ENCODE peak calls at places on chromosomes 3 and 15, in six cellular contexts. L is astrocyte, G is neuronal stem cell, V is esophagus squamous epithelium, H is transverse colon, X is A549. D is an unnamed sample.

GRCh38 chr15:91912336-91912735 is 58.8 kb downstream of the SLCO3A1 start:
- DNase-seq in L (no peak), G (no peak), V (no peak), H (no peak), X (no peak), D (no peak)

GRCh38 chr3:58994746-58995330 is 55.0 kb downstream of the CFAP20DC start:
- DNase-seq in L (peak; percentile 52), G (peak; percentile 56), V (no peak), H (peak; percentile 18), X (peak; percentile 67), D (peak; percentile 63)

GRCh38 chr3:101379695-101380376 is 59.5 kb upstream of the IMPG2 start:
- DNase-seq in L (no peak), G (no peak), V (no peak), H (no peak), X (no peak), D (no peak)

GRCh38 chr3:194395767-194396527 is 3.1 kb downstream of the GP5 start:
- DNase-seq in L (peak; percentile 10), G (no peak), V (no peak), H (peak; percentile 41), X (no peak), D (no peak)

GRCh38 chr3:122705379-122705778 is 24.7 kb downstream of the PARP14 start:
- DNase-seq in L (no peak), G (no peak), V (no peak), H (no peak), X (no peak), D (no peak)

GRCh38 chr3:102741105-102741504 is 306.3 kb downstream of the ZPLD1 start:
- DNase-seq in L (no peak), G (no peak), V (no peak), H (no peak), X (no peak), D (no peak)

GRCh38 chr3:47370887-47371697 is 9.7 kb upstream of the PTPN23 start:
- DNase-seq in L (no peak), G (no peak), V (no peak), H (peak; percentile 23), X (no peak), D (no peak)

GRCh38 chr3:38722760-38723568 is 73.5 kb upstream of the SCN5A start:
- DNase-seq in L (peak; percentile 36), G (no peak), V (no peak), H (no peak), X (no peak), D (no peak)

DNA sequence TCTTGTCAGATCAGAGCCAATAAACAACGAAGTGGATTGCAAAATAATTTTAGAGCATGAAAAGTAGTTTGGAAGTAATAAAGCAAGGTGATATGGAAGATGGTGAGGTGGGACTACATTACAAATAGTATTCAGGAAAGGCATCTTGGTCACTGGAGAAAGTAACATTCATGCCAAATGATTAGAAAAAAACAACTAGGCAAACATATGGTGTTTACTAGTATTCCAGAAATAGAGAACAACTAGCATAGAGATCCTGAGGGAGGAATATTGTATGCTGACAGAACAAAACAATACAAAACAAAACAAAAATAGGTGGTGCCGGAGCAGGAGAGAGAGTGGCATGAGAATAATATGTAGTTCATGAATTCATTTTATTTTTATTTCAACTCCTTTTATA is 11.8 kb upstream of the PLSCR4 start:
- DNase-seq in L (no peak), G (no peak), V (no peak), H (no peak), X (no peak), D (no peak)
- H3K4me1 ChIP-seq in L (no peaks in the 10 kb centered on the region), G (no peaks in the 10 kb centered on the region), V (no peaks in the 10 kb centered on the region), H (no peaks in the 10 kb centered on the region), X (no peaks in the 10 kb centered on the region), D (peaks cover 5% of the 10 kb centered on the region)

DNA sequence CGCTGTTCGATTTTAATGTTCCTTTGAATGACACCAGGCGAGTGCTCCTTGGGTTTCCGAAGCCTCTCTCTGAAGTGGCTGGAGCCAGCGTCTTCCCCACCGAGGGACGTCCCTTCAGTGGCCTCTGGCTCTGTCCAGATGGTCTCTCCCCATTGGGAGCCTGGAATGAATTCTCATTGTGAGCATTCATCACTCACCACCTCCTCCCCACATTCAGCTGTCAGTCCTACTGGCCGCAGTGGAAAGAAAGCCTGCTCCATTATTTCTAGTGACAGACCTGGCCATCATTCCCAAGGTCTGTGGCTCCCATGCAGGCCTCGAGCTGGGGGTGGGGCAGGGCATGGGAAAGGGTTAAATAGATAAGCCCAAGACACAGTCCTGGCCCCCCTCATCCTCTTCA is 35.2 kb downstream of the ZNF710 start:
- DNase-seq in L (no peak), G (peak; percentile 56), V (no peak), H (peak; percentile 9), X (no peak), D (no peak)
- H3K4me1 ChIP-seq in L (peaks cover 40% of the 10 kb centered on the region), G (peaks cover 44% of the 10 kb centered on the region), V (peaks cover 32% of the 10 kb centered on the region), H (peaks cover 63% of the 10 kb centered on the region), X (peaks cover 33% of the 10 kb centered on the region), D (peaks cover 24% of the 10 kb centered on the region)

DNA sequence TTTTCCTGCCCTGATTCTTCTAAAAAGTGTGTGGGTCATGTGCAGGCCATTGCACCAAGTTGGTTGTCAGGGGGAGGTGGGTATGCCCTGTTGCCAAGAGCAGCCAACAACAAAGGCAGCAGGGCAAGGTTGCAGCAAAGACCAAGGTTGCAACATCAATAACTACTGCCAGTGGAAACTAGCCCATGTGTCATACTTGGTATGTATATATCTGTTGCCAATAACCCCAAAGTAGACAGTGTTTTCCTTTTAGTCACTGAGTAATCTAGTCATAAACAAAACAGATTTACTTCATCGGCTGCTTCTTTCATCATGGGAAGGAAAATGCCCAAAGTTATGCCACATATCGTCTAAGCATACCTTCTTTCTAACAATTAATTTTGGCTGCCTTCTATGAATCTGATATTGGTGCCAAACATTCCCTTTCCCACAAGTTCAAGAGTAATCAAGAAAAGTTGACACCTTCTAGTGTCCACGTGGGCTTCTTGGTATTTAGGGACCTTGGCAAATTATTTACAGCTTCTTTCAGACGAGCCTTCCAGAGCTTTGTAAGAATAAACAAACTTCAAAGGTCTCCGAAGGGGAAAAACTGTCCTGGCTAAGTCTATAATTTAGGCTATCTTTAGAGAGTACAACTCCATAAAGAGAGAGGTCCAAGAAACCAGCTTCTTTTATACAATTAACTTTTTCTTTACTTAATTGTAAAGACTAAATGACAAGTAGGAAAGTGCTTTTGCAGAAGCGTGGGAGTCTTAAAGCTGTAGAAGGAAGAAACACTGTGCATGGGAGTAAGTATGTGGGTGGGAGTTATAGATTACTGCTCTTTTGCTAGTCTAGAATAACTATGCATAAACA is 10.1 kb upstream of the MBNL1 start:
- DNase-seq in L (peak; percentile 98), G (no peak), V (no peak), H (peak; percentile 49), X (peak; percentile 93), D (peak; percentile 46)
- H3K4me1 ChIP-seq in L (peaks cover 29% of the 10 kb centered on the region), G (peaks cover 13% of the 10 kb centered on the region), V (peaks cover 23% of the 10 kb centered on the region), H (peaks cover 20% of the 10 kb centered on the region), X (peaks cover 29% of the 10 kb centered on the region), D (peaks cover 24% of the 10 kb centered on the region)

DNA sequence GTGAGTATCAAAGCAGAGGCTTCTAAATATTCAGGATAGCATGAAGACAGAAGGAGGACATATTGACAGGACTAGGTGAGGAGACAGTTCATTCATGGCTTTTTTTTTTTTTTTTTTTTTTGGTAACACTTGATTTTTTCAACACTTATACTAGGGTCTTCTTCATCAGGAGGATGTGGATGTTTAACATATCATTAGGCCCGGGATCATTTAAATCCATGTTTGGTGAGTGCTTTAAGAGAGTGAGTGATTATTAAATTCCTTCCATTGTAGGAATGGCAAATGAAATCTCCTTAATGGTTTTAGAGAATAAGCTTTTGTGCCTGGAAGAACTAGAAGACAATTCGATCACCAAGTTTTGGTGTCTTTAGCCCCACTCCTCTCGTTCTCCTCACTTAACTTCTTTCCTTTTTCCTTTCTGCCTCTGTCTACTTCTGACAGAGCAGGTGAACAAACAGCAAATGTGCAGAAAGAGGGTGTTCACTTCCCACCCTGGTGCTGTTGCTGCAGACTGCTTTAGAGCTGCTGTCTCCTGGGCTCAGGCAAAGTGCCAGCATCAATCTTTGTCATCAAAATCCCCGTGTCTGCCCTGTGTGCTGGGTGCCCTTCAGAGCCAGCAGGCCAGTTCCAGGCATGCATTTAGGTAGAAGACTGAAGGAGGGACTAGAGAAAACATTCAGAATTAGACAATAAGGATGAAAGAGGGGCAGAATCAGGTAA is 35.6 kb upstream of the RAB11A start:
- DNase-seq in L (no peak), G (no peak), V (no peak), H (peak; percentile 28), X (no peak), D (no peak)
- H3K4me1 ChIP-seq in L (peaks cover 17% of the 10 kb centered on the region), G (peaks cover 6% of the 10 kb centered on the region), V (peaks cover 11% of the 10 kb centered on the region), H (peaks cover 38% of the 10 kb centered on the region), X (peaks cover 50% of the 10 kb centered on the region), D (peaks cover 33% of the 10 kb centered on the region)

GRCh38 chr15:69085325-69086081 is 71.0 kb downstream of the NOX5 start:
- DNase-seq in L (no peak), G (no peak), V (no peak), H (no peak), X (no peak), D (no peak)

GRCh38 chr15:69086427-69087205 is 72.1 kb downstream of the NOX5 start:
- DNase-seq in L (no peak), G (no peak), V (no peak), H (no peak), X (no peak), D (no peak)

GRCh38 chr15:69082556-69082955 is 68.1 kb downstream of the NOX5 start:
- DNase-seq in L (peak; percentile 8), G (no peak), V (no peak), H (no peak), X (no peak), D (no peak)

GRCh38 chr15:69082041-69082502 is 67.6 kb downstream of the NOX5 start:
- DNase-seq in L (peak; percentile 81), G (no peak), V (no peak), H (no peak), X (no peak), D (no peak)

DNA sequence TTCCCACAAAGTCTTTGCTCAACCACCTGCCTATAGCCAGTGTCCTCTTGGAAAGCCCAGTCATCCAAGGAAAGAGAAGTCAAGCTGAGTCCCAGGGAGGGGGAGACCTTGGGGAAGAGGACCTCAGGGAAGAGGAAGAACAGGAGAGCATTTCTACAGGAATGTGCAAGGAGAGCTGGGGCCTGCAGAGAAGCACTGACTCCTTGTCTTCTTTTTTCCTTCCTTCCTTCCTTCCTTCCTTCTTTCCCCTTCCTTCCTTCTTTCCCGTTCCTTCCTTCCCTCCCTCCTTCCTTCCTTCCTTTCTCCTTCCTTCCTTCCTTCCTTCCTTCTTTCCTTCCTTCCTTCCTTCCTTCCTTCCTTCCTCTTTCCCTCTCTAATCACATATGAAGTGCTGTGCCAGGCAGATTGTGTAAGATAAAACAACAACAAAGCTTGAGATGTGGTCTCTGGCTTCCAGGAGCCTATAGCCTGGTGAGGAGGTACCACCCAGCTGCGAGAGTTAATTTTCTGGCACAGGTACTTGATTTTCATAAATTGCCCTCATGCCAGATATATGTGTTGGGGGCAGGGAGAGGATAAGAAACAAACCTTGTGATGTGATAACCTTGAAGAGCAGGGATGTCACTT is 70.0 kb downstream of the NOX5 start:
- DNase-seq in L (no peak), G (no peak), V (no peak), H (no peak), X (no peak), D (no peak)
- H3K4me1 ChIP-seq in L (peaks cover 12% of the 10 kb centered on the region), G (peaks cover 16% of the 10 kb centered on the region), V (peaks cover 15% of the 10 kb centered on the region), H (no peaks in the 10 kb centered on the region), X (peaks cover 6% of the 10 kb centered on the region), D (no peaks in the 10 kb centered on the region)

GRCh38 chr3:149581248-149581647 is 76.6 kb downstream of the WWTR1 start:
- DNase-seq in L (peak; percentile 76), G (no peak), V (no peak), H (no peak), X (no peak), D (no peak)

GRCh38 chr3:149581681-149582349 is 76.0 kb downstream of the WWTR1 start:
- DNase-seq in L (peak; percentile 91), G (no peak), V (no peak), H (no peak), X (peak; percentile 86), D (no peak)

GRCh38 chr3:149579161-149579560 is 78.7 kb downstream of the WWTR1 start:
- DNase-seq in L (no peak), G (no peak), V (no peak), H (no peak), X (no peak), D (no peak)

GRCh38 chr3:149577801-149578200 is 80.0 kb downstream of the WWTR1 start:
- DNase-seq in L (no peak), G (no peak), V (no peak), H (no peak), X (no peak), D (no peak)

GRCh38 chr3:149579838-149580542 is 77.8 kb downstream of the WWTR1 start:
- DNase-seq in L (peak; percentile 88), G (no peak), V (no peak), H (no peak), X (no peak), D (no peak)
- H3K4me1 ChIP-seq in L (peaks cover 73% of the 10 kb centered on the region), G (peaks cover 27% of the 10 kb centered on the region), V (peaks cover 43% of the 10 kb centered on the region), H (peaks cover 14% of the 10 kb centered on the region), X (peaks cover 98% of the 10 kb centered on the region), D (no peaks in the 10 kb centered on the region)

D was measured in Caco-2.